ENCODE peak calls at places on chromosomes 12 and 14, in ten cellular contexts. P is CD8-positive, alpha-beta memory T cell; D is heart left ventricle; X is BE2C; W is fibroblast of lung; Y is sigmoid colon; A is endodermal cell; V is A549; Q is DND-41; R is astrocyte. M is an unnamed sample.

GRCh38 chr14:52950898-52951729 is at the start of gene FERMT2:
- DNase-seq in Q (peak; percentile 74), A (peak; percentile 96), W (peak; percentile 91), R (peak; percentile 68), Y (peak; percentile 96), X (peak; percentile 95), P (peak; percentile 8), V (peak; percentile 86), D (peak; percentile 93), M (no peak)

GRCh38 chr14:91892918-91893527 is 25.7 kb upstream of the TC2N start:
- DNase-seq in Q (no peak), V (no peak), P (peak; percentile 26), A (peak; percentile 83), R (no peak), Y (peak; percentile 39), D (no peak), X (peak; percentile 43), W (no peak), M (peak; percentile 87)

GRCh38 chr12:39503445-39503844 is 60.5 kb upstream of the KIF21A start:
- DNase-seq in R (peak; percentile 40), P (no peak), X (no peak), Y (no peak), W (peak; percentile 48), A (no peak), D (no peak), Q (no peak), V (peak; percentile 53), M (no peak)

GRCh38 chr12:119613319-119613936 is 19.9 kb downstream of the TMEM233 start:
- DNase-seq in R (peak; percentile 51), A (no peak), V (peak; percentile 53), Q (no peak), P (no peak), Y (no peak), W (no peak), X (no peak), D (no peak), M (no peak)

GRCh38 chr12:116924558-116925453 is 14.1 kb downstream of the FBXW8 start:
- DNase-seq in V (peak; percentile 24), Q (peak; percentile 74), Y (no peak), R (peak; percentile 88), W (peak; percentile 64), A (peak; percentile 73), X (no peak), D (peak; percentile 45), P (peak; percentile 78), M (no peak)

GRCh38 chr14:49641697-49642129 is 6.7 kb upstream of the DNAAF2 start:
- DNase-seq in D (peak; percentile 42), V (no peak), R (peak; percentile 49), X (no peak), Y (no peak), W (peak; percentile 23), Q (no peak), A (peak; percentile 59), P (no peak), M (no peak)

GRCh38 chr14:50542941-50543418 is 10.6 kb upstream of the MAP4K5 start:
- DNase-seq in V (peak; percentile 59), D (no peak), W (peak; percentile 68), Q (peak; percentile 50), X (peak; percentile 50), Y (no peak), A (no peak), P (peak; percentile 26), R (peak; percentile 41), M (peak; percentile 84)

GRCh38 chr12:105640780-105641179 is 310.3 kb downstream of the C12orf75 start:
- DNase-seq in Q (no peak), W (no peak), Y (no peak), P (no peak), A (no peak), X (no peak), D (no peak), R (peak; percentile 58), V (no peak), M (no peak)

GRCh38 chr14:72781476-72782181 is 112.3 kb downstream of the DPF3 start:
- DNase-seq in Y (no peak), D (no peak), Q (no peak), V (peak; percentile 51), X (no peak), W (peak; percentile 51), P (no peak), A (peak; percentile 30), R (peak; percentile 88), M (no peak)

GRCh38 chr12:29317556-29318363 is 63.2 kb downstream of the ERGIC2 start:
- DNase-seq in X (peak; percentile 52), Y (no peak), Q (peak; percentile 66), R (peak; percentile 36), A (peak; percentile 78), W (peak; percentile 63), V (peak; percentile 69), D (peak; percentile 71), P (peak; percentile 47), M (peak; percentile 80)

GRCh38 chr12:126899926-126900792 is 1366.8 kb upstream of the TMEM132C start:
- DNase-seq in R (no peak), Y (no peak), X (no peak), D (no peak), A (no peak), P (no peak), V (no peak), W (no peak), Q (no peak), M (no peak)

GRCh38 chr12:24175949-24176348 is 226.5 kb upstream of the SOX5 start:
- DNase-seq in D (no peak), Y (no peak), V (no peak), W (no peak), Q (no peak), A (no peak), R (no peak), X (no peak), P (no peak), M (no peak)

DNA sequence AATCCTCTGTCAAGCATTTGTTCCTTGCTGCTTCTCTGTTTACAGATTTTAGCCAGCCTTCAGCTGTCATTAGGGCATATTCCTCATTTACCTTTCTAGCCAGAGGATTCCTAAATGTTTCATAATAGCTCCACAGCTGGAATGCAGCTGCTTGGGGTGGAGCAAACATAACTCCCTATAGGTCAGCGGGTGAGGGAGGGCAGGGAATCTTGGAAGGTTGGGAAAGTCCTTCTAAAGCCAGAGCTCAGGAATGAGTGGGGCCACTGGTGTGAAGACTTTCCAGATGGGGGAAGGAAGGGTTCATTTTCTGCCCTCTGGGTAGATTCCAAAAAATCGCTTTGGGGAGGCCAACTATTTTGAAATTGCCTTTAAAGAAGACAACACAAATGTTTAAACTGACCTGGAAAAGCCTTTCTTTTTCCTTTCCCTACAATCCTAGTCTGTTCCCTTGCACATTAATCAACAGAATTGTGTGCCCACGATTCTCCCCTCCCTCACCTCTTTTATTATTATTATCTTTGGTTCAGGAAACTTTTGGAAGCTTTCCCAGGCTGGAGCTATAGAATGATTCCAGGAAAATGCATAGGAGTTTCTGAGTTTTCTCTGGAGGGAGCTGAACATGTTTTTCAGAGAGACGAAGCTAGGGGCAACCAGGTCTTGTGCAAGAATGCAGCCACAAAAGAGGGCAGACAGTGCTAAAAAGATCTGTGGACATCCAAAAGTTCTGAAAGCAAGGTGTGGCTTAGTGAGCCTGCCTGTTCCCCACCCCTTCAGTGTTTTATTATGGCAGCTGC is 16.5 kb upstream of the IRF2BPL start:
- DNase-seq in R (no peak), Q (no peak), V (peak; percentile 70), D (peak; percentile 75), P (no peak), X (no peak), Y (peak; percentile 93), W (peak; percentile 92), A (peak; percentile 66), M (no peak)
- H3K4me1 ChIP-seq in R (peaks cover 55% of the 10 kb centered on the region), Q (peaks cover 47% of the 10 kb centered on the region), V (peaks cover 66% of the 10 kb centered on the region), D (peaks cover 58% of the 10 kb centered on the region), P (peaks cover 60% of the 10 kb centered on the region), X (peaks cover 51% of the 10 kb centered on the region), Y (peaks cover 69% of the 10 kb centered on the region), W (peaks cover 45% of the 10 kb centered on the region), A (peaks cover 29% of the 10 kb centered on the region), M (peaks cover 37% of the 10 kb centered on the region)

DNA sequence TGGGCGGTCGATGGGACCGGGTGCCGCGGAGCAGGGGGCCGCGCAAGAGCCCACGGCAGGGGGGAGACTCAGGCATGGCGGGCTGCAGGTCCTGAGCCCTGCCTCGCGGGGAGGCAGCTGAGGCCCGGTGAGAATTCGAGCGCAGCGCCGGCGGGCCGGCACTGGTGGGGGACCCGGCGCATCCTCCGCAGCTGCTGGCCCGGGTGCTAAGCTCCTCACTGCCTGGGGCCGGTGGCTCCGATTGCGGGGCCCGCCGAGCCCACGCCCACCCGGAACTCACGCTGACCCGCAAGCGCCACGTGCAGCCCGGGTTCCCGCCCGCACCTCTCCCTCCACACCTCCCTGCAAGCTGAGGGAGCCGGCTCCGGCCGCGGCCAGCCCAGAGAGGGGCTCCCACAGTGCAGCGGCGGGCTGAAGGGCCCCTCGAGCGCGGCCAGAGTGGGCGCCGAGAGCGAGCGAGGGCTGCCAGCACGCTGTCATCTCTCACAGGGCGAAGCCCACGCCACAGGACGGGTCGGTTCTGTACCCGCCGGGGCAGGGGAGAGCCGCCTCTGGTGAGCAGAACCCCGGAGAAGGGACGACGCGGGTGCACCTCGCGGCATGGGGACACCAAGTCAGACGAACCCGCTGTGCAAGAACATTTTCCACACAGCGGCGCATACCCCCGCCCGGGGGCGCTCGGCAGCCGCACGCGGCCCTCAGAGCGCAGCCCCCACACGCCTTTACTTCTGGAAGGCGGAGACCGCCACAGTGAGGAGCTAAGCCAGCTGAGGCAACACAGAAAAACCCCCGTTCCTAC is 1.2 kb upstream of the SIVA1 start:
- DNase-seq in W (no peak), Y (no peak), X (no peak), V (no peak), Q (no peak), R (no peak), A (no peak), D (peak; percentile 39), P (no peak), M (no peak)
- H3K4me1 ChIP-seq in W (peaks cover 26% of the 10 kb centered on the region), Y (peaks cover 44% of the 10 kb centered on the region), X (no peaks in the 10 kb centered on the region), V (peaks cover 28% of the 10 kb centered on the region), Q (peaks cover 41% of the 10 kb centered on the region), R (peaks cover 21% of the 10 kb centered on the region), A (no peaks in the 10 kb centered on the region), D (peaks cover 23% of the 10 kb centered on the region), P (peaks cover 20% of the 10 kb centered on the region), M (peaks cover 20% of the 10 kb centered on the region)

GRCh38 chr14:68808696-68809095 is 15.8 kb upstream of the ZFP36L1 start:
- DNase-seq in Q (no peak), A (peak; percentile 41), W (no peak), D (peak; percentile 28), R (no peak), X (no peak), V (no peak), Y (peak; percentile 69), P (no peak), M (no peak)
- H3K4me1 ChIP-seq in Q (peaks cover under 1% of the 10 kb centered on the region), A (peaks cover under 1% of the 10 kb centered on the region), W (peaks cover 13% of the 10 kb centered on the region), D (peaks cover 19% of the 10 kb centered on the region), R (peaks cover 17% of the 10 kb centered on the region), X (peaks cover 4% of the 10 kb centered on the region), V (peaks cover 17% of the 10 kb centered on the region), Y (peaks cover 70% of the 10 kb centered on the region), P (peaks cover 34% of the 10 kb centered on the region), M (peaks cover 31% of the 10 kb centered on the region)

DNA sequence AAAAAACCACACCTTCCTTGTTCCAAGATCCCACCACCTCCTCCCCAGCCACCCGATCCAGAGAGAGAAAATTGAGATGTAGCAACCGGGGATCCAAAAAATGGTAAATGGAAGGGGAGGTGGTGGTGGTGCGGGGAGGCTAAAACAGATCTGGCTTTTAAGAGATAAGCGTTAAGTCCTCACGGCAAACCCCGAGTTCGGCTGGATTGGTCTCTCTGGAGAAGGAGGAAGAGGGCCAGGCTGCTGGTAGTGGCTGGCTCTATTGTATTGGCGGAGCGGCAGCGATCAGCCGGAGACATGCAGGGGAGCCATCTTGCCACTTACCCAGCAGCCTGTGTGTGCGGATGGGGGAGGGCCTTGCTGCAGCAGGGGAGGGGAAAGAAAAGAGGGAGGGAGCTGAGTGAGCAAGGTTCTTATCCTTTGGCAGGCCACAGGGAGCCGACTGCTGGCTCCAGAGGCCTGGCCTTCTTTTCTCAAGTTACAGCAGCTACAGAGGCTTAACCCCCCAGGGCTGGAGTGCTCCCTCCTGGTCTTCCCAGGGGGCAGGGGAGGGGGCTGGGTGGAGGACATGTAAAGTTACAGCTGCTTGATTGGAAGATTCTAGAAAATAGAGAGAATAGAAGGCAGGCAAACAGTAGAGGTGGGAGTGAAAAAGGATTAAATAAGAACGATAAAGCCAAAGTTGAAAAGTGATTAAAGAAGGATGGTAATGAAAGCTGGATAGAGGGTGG is 14.1 kb upstream of the CDH24 start:
- DNase-seq in R (peak; percentile 93), D (peak; percentile 91), X (peak; percentile 89), P (peak; percentile 70), Y (peak; percentile 95), Q (peak; percentile 89), V (peak; percentile 91), A (peak; percentile 94), W (peak; percentile 95), M (peak; percentile 96)
- H3K4me1 ChIP-seq in R (peaks cover 37% of the 10 kb centered on the region), D (peaks cover 23% of the 10 kb centered on the region), X (peaks cover 23% of the 10 kb centered on the region), P (peaks cover 28% of the 10 kb centered on the region), Y (peaks cover 39% of the 10 kb centered on the region), Q (peaks cover 40% of the 10 kb centered on the region), V (peaks cover 32% of the 10 kb centered on the region), A (peaks cover 40% of the 10 kb centered on the region), W (peaks cover 20% of the 10 kb centered on the region), M (peaks cover 31% of the 10 kb centered on the region)